ENCODE peak calls at places on chromosomes 12 and 14, in four cellular contexts. G, A, E and D are unnamed samples.

GRCh38 chr12:16120027-16120426 is 157.5 kb downstream of the SLC15A5 start:
- DNase-seq in G (no peak), A (no peak), E (no peak), D (no peak)

GRCh38 chr12:124542021-124542941 is 25.1 kb downstream of the NCOR2 start:
- DNase-seq in G (no peak), E (peak), A (no peak), D (no peak)

GRCh38 chr12:77488041-77488620 is 342.6 kb upstream of the NAV3 start:
- DNase-seq in A (peak), E (no peak), G (no peak), D (no peak)

GRCh38 chr14:92638904-92639303 is 109.5 kb downstream of the LGMN start:
- DNase-seq in A (no peak), E (no peak), G (no peak), D (no peak)

GRCh38 chr14:64953661-64954060 is 11.1 kb upstream of the GPX2 start:
- DNase-seq in G (no peak), A (no peak), E (peak), D (no peak)

GRCh38 chr12:77796775-77797174 is 33.9 kb upstream of the NAV3 start:
- DNase-seq in A (no peak), G (no peak), E (no peak), D (no peak)

GRCh38 chr14:73661872-73662271 is 17.1 kb downstream of the DNAL1 start:
- DNase-seq in G (no peak), E (no peak), A (no peak), D (no peak)

GRCh38 chr12:879641-880040 is 69.9 kb downstream of the RAD52 start:
- DNase-seq in G (no peak), A (no peak), E (no peak), D (no peak)

GRCh38 chr14:65156568-65157366 is 54.5 kb upstream of the MAX start:
- DNase-seq in A (peak), G (peak), E (no peak), D (peak)

GRCh38 chr12:25553083-25553482 is at the start of gene LMNTD1:
- DNase-seq in E (no peak), G (no peak), A (no peak), D (no peak)

GRCh38 chr12:2804390-2805145 is 7.9 kb upstream of the ITFG2 start:
- DNase-seq in A (peak), G (peak), E (no peak), D (peak)

GRCh38 chr12:126648074-126648473 is 1582.8 kb downstream of the AACS start:
- DNase-seq in E (no peak), A (peak), G (no peak), D (no peak)

GRCh38 chr14:23605931-23606585 is 27.5 kb upstream of the JPH4 start:
- DNase-seq in E (no peak), A (no peak), G (no peak), D (no peak)
- TF ChIP-seq CTCF in E (no peak), A (no peak), G (no peak), D (no peak)

GRCh38 chr12:110670161-110670701 is 18.7 kb downstream of the HVCN1 start:
- DNase-seq in A (no peak), E (no peak), G (no peak), D (no peak)

GRCh38 chr12:110666892-110667291 is 22.0 kb downstream of the HVCN1 start:
- DNase-seq in G (no peak), A (no peak), E (no peak), D (no peak)

GRCh38 chr12:110668480-110669192 is 20.3 kb downstream of the HVCN1 start:
- DNase-seq in E (no peak), A (no peak), G (no peak), D (no peak)

GRCh38 chr12:110667671-110668070 is 21.2 kb downstream of the HVCN1 start:
- DNase-seq in A (no peak), G (no peak), E (no peak), D (no peak)

DNA sequence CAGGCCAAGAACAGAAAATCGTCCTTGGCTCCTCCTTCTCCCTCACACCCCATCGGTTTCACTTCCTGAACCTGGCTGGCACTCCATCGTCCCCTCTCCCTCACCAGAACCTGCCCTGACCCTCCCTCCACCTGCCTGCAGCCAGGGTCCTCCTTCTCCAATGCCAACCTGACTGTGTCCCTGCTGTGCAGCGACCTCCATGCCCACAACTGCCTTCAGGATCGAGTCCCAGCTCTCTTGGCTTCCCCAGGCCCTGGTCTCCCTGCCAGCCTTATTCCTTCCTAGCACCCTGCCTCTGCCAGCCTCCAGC is 19.8 kb downstream of the HVCN1 start:
- DNase-seq in A (no peak), E (no peak), G (no peak), D (no peak)
- TF ChIP-seq POLR2A in A (no peak), E (no peak), G (no peak), D (no peak)

GRCh38 chr14:39957290-39957689 is 525.1 kb upstream of the FBXO33 start:
- DNase-seq in G (no peak), A (no peak), E (no peak), D (no peak)
- H3K27ac ChIP-seq in G (no peak), A (no peak), E (no peak), D (no peak)

GRCh38 chr12:46144433-46144832 is 124.4 kb downstream of the SLC38A1 start:
- DNase-seq in G (no peak), E (no peak), A (no peak), D (no peak)
- TF ChIP-seq CTCF in G (no peak), E (no peak), A (no peak), D (no peak)